ENCODE peak calls at places on chromosomes 11 and 22, in six cellular contexts. N is cardiac fibroblast, C is choroid plexus epithelial cell, D is suprapubic skin, Q is upper lobe of right lung, G is lower leg skin. M is an unnamed sample.

GRCh38 chr11:100830295-100830694 is 143.2 kb downstream of the ARHGAP42 start:
- DNase-seq in D (no peak), G (no peak), C (no peak), Q (no peak), N (peak; percentile 29), M (no peak)

GRCh38 chr11:12120031-12121008 is 9.9 kb downstream of the MICAL2 start:
- DNase-seq in C (no peak), Q (no peak), G (no peak), N (peak; percentile 38), D (no peak), M (no peak)

GRCh38 chr11:16612801-16613400 is 125.5 kb upstream of the C11orf58 start:
- DNase-seq in D (peak; percentile 49), Q (no peak), G (no peak), N (no peak), C (no peak), M (no peak)

GRCh38 chr22:37431366-37431765 is 4.1 kb upstream of the ELFN2 start:
- DNase-seq in C (no peak), G (no peak), Q (no peak), D (no peak), N (no peak), M (no peak)

GRCh38 chr11:79437274-79437980 is 3.4 kb downstream of the TENM4 start:
- DNase-seq in C (peak; percentile 31), Q (peak; percentile 77), G (no peak), D (peak; percentile 74), N (peak; percentile 26), M (no peak)

GRCh38 chr11:84316866-84317560 is 1030.8 kb upstream of the CCDC90B start:
- DNase-seq in N (peak; percentile 31), D (no peak), G (no peak), C (peak; percentile 63), Q (no peak), M (peak; percentile 10)

GRCh38 chr11:93169950-93170561 is 27.7 kb downstream of the SLC36A4 start:
- DNase-seq in C (peak; percentile 80), G (no peak), Q (no peak), N (peak; percentile 36), D (no peak), M (no peak)

GRCh38 chr11:30560345-30561106 is 25.6 kb downstream of the MPPED2 start:
- DNase-seq in G (no peak), C (peak; percentile 2), D (no peak), N (no peak), Q (no peak), M (no peak)

GRCh38 chr11:124256076-124256475 is at the start of gene OR8G5:
- DNase-seq in D (no peak), C (no peak), N (no peak), Q (no peak), G (no peak), M (no peak)

GRCh38 chr11:61814242-61814957 is 2.4 kb downstream of the FADS1 start:
- DNase-seq in G (peak; percentile 28), D (no peak), Q (no peak), N (peak; percentile 40), C (peak; percentile 67), M (no peak)

GRCh38 chr11:130602700-130603584 is 154.5 kb downstream of the ADAMTS15 start:
- DNase-seq in C (no peak), G (no peak), Q (no peak), N (no peak), D (no peak), M (no peak)

GRCh38 chr11:128291835-128292234 is 295.5 kb downstream of the ETS1 start:
- DNase-seq in D (no peak), C (no peak), Q (no peak), G (no peak), N (no peak), M (no peak)

GRCh38 chr11:93648168-93648567 is 13.3 kb upstream of the CEP295 start:
- DNase-seq in Q (no peak), C (peak; percentile 72), G (no peak), D (no peak), N (peak; percentile 23), M (no peak)

GRCh38 chr11:75279273-75279672 is 38.7 kb downstream of the TPBGL start:
- DNase-seq in G (no peak), N (no peak), D (peak; percentile 48), Q (peak; percentile 19), C (peak; percentile 21), M (no peak)

GRCh38 chr22:46737105-46737975 is 712 bp downstream of the CERK start:
- DNase-seq in C (peak; percentile 47), G (no peak), D (no peak), Q (no peak), N (peak; percentile 33), M (no peak)

GRCh38 chr22:39690901-39691620 is 120.5 kb downstream of the CACNA1I start:
- DNase-seq in Q (no peak), G (no peak), C (peak; percentile 3), D (no peak), N (peak; percentile 4), M (no peak)

GRCh38 chr11:78209478-78209877 is 20.8 kb downstream of the USP35 start:
- DNase-seq in D (no peak), C (no peak), N (no peak), G (no peak), Q (no peak), M (no peak)

GRCh38 chr11:134032501-134033091 is 36.3 kb upstream of the JAM3 start:
- DNase-seq in C (no peak), G (no peak), D (no peak), Q (no peak), N (no peak), M (no peak)

GRCh38 chr11:128125723-128126122 is 461.6 kb downstream of the ETS1 start:
- DNase-seq in D (no peak), N (no peak), C (no peak), Q (no peak), G (no peak), M (no peak)

GRCh38 chr22:42324991-42325710 is 54.7 kb upstream of the TCF20 start:
- DNase-seq in G (no peak), D (no peak), Q (no peak), C (no peak), N (no peak), M (no peak)

GRCh38 chr11:36186340-36186739 is 102.9 kb downstream of the COMMD9 start:
- DNase-seq in G (peak; percentile 20), D (no peak), N (peak; percentile 93), C (peak; percentile 88), Q (no peak), M (peak; percentile 59)

GRCh38 chr22:19720150-19720827 is 3.0 kb upstream of the GP1BB start:
- DNase-seq in Q (no peak), C (no peak), N (no peak), G (no peak), D (no peak), M (no peak)

GRCh38 chr22:19718255-19719054 is 4.2 kb downstream of the SEPTIN5 start:
- DNase-seq in C (no peak), G (no peak), D (no peak), Q (no peak), N (no peak), M (no peak)

GRCh38 chr22:19717691-19718254 is 3.5 kb downstream of the SEPTIN5 start:
- DNase-seq in G (peak; percentile 51), C (peak; percentile 68), Q (peak; percentile 89), D (no peak), N (peak; percentile 72), M (no peak)

GRCh38 chr22:19719488-19720021 is 3.8 kb upstream of the GP1BB start:
- DNase-seq in Q (no peak), C (no peak), D (no peak), N (no peak), G (no peak), M (no peak)

GRCh38 chr22:19719055-19719482 is 4.3 kb upstream of the GP1BB start:
- DNase-seq in N (no peak), G (no peak), D (no peak), Q (no peak), C (no peak), M (no peak)
- H3K4me3 ChIP-seq in N (peak overlapping the region; percentile 55), G (no peak overlapping the region), D (peak overlapping the region; percentile 76), Q (peak overlapping the region; percentile 58), C (peak overlapping the region; percentile 63), M (peak overlapping the region; percentile 65)

GRCh38 chr11:8337115-8337386 is 73.4 kb upstream of the LMO1 start:
- DNase-seq in C (no peak), Q (no peak), N (no peak), D (no peak), G (no peak), M (no peak)

GRCh38 chr11:8337396-8337795 is 73.7 kb upstream of the LMO1 start:
- DNase-seq in N (no peak), Q (no peak), C (no peak), D (no peak), G (no peak), M (no peak)

GRCh38 chr11:8339592-8340022 is 75.9 kb upstream of the LMO1 start:
- DNase-seq in C (no peak), N (no peak), G (no peak), Q (no peak), D (no peak), M (no peak)

GRCh38 chr11:8336356-8337114 is 72.9 kb upstream of the LMO1 start:
- DNase-seq in Q (no peak), G (no peak), D (no peak), N (no peak), C (no peak), M (no peak)

DNA sequence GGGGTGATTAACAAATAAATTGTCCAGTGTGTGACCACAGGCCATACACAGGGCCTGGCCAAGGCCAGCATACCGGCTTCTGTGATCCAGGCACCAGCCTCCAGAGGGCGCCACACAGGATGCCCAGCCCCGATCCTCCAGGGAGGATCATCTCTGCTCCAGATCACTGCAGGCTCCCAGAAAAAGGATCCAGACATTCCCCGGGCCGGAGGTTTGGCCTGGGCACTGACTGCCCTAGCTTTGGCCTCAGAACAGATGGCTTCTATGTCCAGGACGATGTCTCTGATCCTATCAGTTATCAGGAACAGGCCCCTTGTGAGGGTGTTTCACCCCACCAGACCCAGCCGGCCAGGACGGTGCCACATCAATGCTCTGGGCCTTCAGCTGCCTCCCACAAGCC is 74.5 kb upstream of the LMO1 start:
- DNase-seq in Q (peak; percentile 78), D (no peak), G (no peak), C (peak; percentile 54), N (peak; percentile 32), M (no peak)
- TF ChIP-seq CTCF in Q (peak; percentile 59), D (peak; percentile 63), G (no peak), C (peak; percentile 85), N (peak; percentile 67), M (peak; percentile 71)

GRCh38 chr11:73384871-73385692 is 8.9 kb downstream of the RELT start:
- DNase-seq in G (no peak), Q (peak; percentile 88), C (peak; percentile 31), N (no peak), D (no peak), M (no peak)
- H3K4me3 ChIP-seq in G (no peak overlapping the region), Q (no peak overlapping the region), C (no peak overlapping the region), N (no peak overlapping the region), D (no peak overlapping the region), M (no peak overlapping the region)

GRCh38 chr11:88183233-88183632 is 8.0 kb upstream of the RAB38 start:
- DNase-seq in Q (no peak), N (no peak), C (no peak), G (no peak), D (no peak), M (no peak)

GRCh38 chr11:88179141-88179540 is 3.9 kb upstream of the RAB38 start:
- DNase-seq in D (no peak), Q (no peak), C (peak; percentile 72), G (no peak), N (no peak), M (no peak)

GRCh38 chr11:88178211-88178610 is 3.0 kb upstream of the RAB38 start:
- DNase-seq in C (peak; percentile 79), G (no peak), Q (no peak), N (peak; percentile 46), D (no peak), M (peak; percentile 33)

GRCh38 chr11:88181776-88182175 is 6.5 kb upstream of the RAB38 start:
- DNase-seq in G (peak; percentile 55), D (no peak), Q (no peak), C (no peak), N (no peak), M (no peak)

GRCh38 chr11:88179966-88180629 is 4.9 kb upstream of the RAB38 start:
- DNase-seq in N (peak; percentile 39), D (no peak), C (peak; percentile 68), Q (no peak), G (no peak), M (no peak)
- TF ChIP-seq CTCF in N (peak; percentile 28), D (no peak), C (no peak), Q (no peak), G (no peak), M (no peak)